ENCODE peak calls at places on chromosome 9, in ten cellular contexts. V is GM10248; T is testis; L is CD4-positive, alpha-beta T cell; J is NB4; A is GM06990; N is ascending aorta; X is spleen; K is breast epithelium; Y is sigmoid colon. Z is an unnamed sample.

GRCh38 chr9:21392270-21392669 is 7.1 kb upstream of the IFNA2 start:
- DNase-seq in V (no peak), T (no peak), L (no peak), J (peak; percentile 65), A (peak; percentile 33), N (no peak), X (no peak), K (no peak), Y (no peak), Z (no peak)

GRCh38 chr9:138007566-138008080 is 130.0 kb downstream of the CACNA1B start:
- DNase-seq in V (no peak), T (peak; percentile 7), L (no peak), J (no peak), A (no peak), N (peak; percentile 41), X (peak; percentile 40), K (no peak), Y (peak; percentile 50), Z (no peak)

GRCh38 chr9:116842658-116843057 is 155.6 kb downstream of the TRIM32 start:
- DNase-seq in V (no peak), T (no peak), L (no peak), J (no peak), A (no peak), N (no peak), X (no peak), K (no peak), Y (no peak), Z (no peak)

GRCh38 chr9:7794196-7794595 is 5.4 kb downstream of the DMAC1 start:
- DNase-seq in V (no peak), T (no peak), L (no peak), J (no peak), A (no peak), N (no peak), X (no peak), K (no peak), Y (no peak), Z (no peak)

GRCh38 chr9:120856700-120857099 is 14.0 kb upstream of the PSMD5 start:
- DNase-seq in V (no peak), T (no peak), L (no peak), J (no peak), A (no peak), N (no peak), X (no peak), K (peak; percentile 55), Y (no peak), Z (no peak)

GRCh38 chr9:100379862-100380261 is 27.1 kb upstream of the TEX10 start:
- DNase-seq in V (no peak), T (no peak), L (no peak), J (no peak), A (no peak), N (no peak), X (no peak), K (no peak), Y (no peak), Z (no peak)

GRCh38 chr9:35958104-35958825 is at the start of gene OR2S2:
- DNase-seq in V (no peak), T (no peak), L (no peak), J (peak; percentile 2), A (no peak), N (no peak), X (no peak), K (no peak), Y (no peak), Z (no peak)

GRCh38 chr9:8627944-8628679 is 828.5 kb upstream of the DMAC1 start:
- DNase-seq in V (no peak), T (no peak), L (no peak), J (no peak), A (no peak), N (no peak), X (no peak), K (no peak), Y (no peak), Z (no peak)

GRCh38 chr9:79542735-79543504 is 28.8 kb upstream of the TLE4 start:
- DNase-seq in V (no peak), T (no peak), L (no peak), J (no peak), A (no peak), N (no peak), X (no peak), K (no peak), Y (no peak), Z (no peak)

GRCh38 chr9:13478637-13479036 is 199.1 kb upstream of the MPDZ start:
- DNase-seq in V (no peak), T (no peak), L (no peak), J (no peak), A (no peak), N (no peak), X (no peak), K (no peak), Y (no peak), Z (no peak)

GRCh38 chr9:113520109-113520642 is 56.6 kb downstream of the RGS3 start:
- DNase-seq in V (peak; percentile 68), T (no peak), L (no peak), J (no peak), A (no peak), N (peak; percentile 79), X (no peak), K (no peak), Y (no peak), Z (peak; percentile 53)

GRCh38 chr9:33924978-33925797 is 108.2 kb downstream of the UBE2R2 start:
- DNase-seq in V (peak; percentile 48), T (peak; percentile 82), L (no peak), J (peak; percentile 76), A (no peak), N (no peak), X (no peak), K (no peak), Y (no peak), Z (peak; percentile 61)
- TF ChIP-seq CTCF in V (peak; percentile 33), T (peak; percentile 39), L (peak; percentile 38), J (peak; percentile 90), A (peak; percentile 72), N (peak; percentile 51), X (peak; percentile 39), K (no peak), Y (peak; percentile 29), Z (peak; percentile 56)

GRCh38 chr9:109455861-109456260 is 42.2 kb downstream of the PTPN3 start:
- DNase-seq in V (no peak), T (no peak), L (no peak), J (no peak), A (no peak), N (no peak), X (no peak), K (no peak), Y (no peak), Z (no peak)

GRCh38 chr9:109460576-109460975 is 37.5 kb downstream of the PTPN3 start:
- DNase-seq in V (no peak), T (no peak), L (no peak), J (no peak), A (no peak), N (no peak), X (no peak), K (no peak), Y (no peak), Z (no peak)

GRCh38 chr9:109458453-109459211 is 39.5 kb downstream of the PTPN3 start:
- DNase-seq in V (no peak), T (no peak), L (no peak), J (no peak), A (no peak), N (no peak), X (no peak), K (no peak), Y (no peak), Z (no peak)

GRCh38 chr9:109456811-109457210 is 41.3 kb downstream of the PTPN3 start:
- DNase-seq in V (no peak), T (no peak), L (no peak), J (no peak), A (no peak), N (no peak), X (no peak), K (no peak), Y (no peak), Z (no peak)

DNA sequence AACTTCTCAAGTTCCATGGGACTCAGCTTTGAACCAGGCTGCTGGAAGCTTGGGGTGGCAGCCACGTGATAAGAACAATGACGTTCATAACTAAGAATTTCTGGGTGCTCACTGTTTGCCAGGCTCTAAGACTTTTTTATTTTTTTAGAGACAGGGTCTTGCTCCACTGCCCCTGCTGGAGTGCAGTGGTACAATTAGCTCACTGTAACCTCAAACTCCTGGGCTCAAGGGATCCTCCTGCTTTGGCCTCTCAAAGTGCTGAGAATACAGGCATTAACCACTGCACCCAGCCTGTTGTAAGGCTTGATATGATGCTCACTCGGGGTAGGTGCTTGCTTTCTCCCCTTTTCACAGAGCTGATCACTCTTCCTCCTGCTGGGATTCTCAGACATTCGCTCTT is 38.7 kb downstream of the PTPN3 start:
- DNase-seq in V (no peak), T (no peak), L (no peak), J (no peak), A (no peak), N (no peak), X (no peak), K (no peak), Y (no peak), Z (no peak)
- TF ChIP-seq CTCF in V (no peak), T (no peak), L (no peak), J (no peak), A (no peak), N (no peak), X (no peak), K (no peak), Y (no peak), Z (no peak)

GRCh38 chr9:114677418-114677817 is 4.6 kb downstream of the TEX48 start:
- DNase-seq in V (no peak), T (no peak), L (no peak), J (peak; percentile 89), A (no peak), N (no peak), X (no peak), K (no peak), Y (peak; percentile 79), Z (no peak)

GRCh38 chr9:114674076-114674797 is 7.8 kb downstream of the TEX48 start:
- DNase-seq in V (no peak), T (no peak), L (no peak), J (no peak), A (no peak), N (no peak), X (no peak), K (no peak), Y (no peak), Z (no peak)

GRCh38 chr9:114678130-114678529 is 3.9 kb downstream of the TEX48 start:
- DNase-seq in V (no peak), T (no peak), L (no peak), J (no peak), A (no peak), N (no peak), X (no peak), K (no peak), Y (no peak), Z (no peak)

GRCh38 chr9:114671605-114672004 is 10.4 kb downstream of the TEX48 start:
- DNase-seq in V (no peak), T (no peak), L (no peak), J (no peak), A (no peak), N (no peak), X (no peak), K (no peak), Y (no peak), Z (no peak)

GRCh38 chr9:114674798-114675554 is 7.0 kb downstream of the TEX48 start:
- DNase-seq in V (no peak), T (no peak), L (no peak), J (no peak), A (no peak), N (no peak), X (no peak), K (no peak), Y (no peak), Z (no peak)
- TF ChIP-seq CTCF in V (no peak), T (no peak), L (no peak), J (no peak), A (no peak), N (no peak), X (no peak), K (no peak), Y (no peak), Z (no peak)

GRCh38 chr9:6126377-6126776 is 89.2 kb upstream of the IL33 start:
- DNase-seq in V (no peak), T (no peak), L (no peak), J (peak; percentile 19), A (no peak), N (no peak), X (no peak), K (no peak), Y (no peak), Z (no peak)
- TF ChIP-seq CTCF in V (no peak), T (no peak), L (no peak), J (peak; percentile 28), A (no peak), N (no peak), X (no peak), K (no peak), Y (no peak), Z (no peak)